ENCODE peak calls at places on chromosomes 13 and 19, in six cellular contexts. One of them, this sample, is unnamed.

GRCh38 chr19:8501968-8502367 is 472 bp downstream of the PRAM1 start:
- DNase-seq in IMR-90: no peak
- DNase-seq in PC-9: no peak
- DNase-seq in CD4-positive, alpha-beta T cell: no peak
- DNase-seq in foreskin keratinocyte: no peak
- DNase-seq in H1: no peak
- DNase-seq in this sample: no peak

GRCh38 chr13:67156718-67157049 is 73.5 kb downstream of the PCDH9 start:
- DNase-seq in H1: peak
- DNase-seq in CD4-positive, alpha-beta T cell: no peak
- DNase-seq in PC-9: no peak
- DNase-seq in IMR-90: no peak
- DNase-seq in foreskin keratinocyte: no peak
- DNase-seq in this sample: no peak

GRCh38 chr19:1855828-1856255 is 7.5 kb downstream of the KLF16 start:
- DNase-seq in H1: no peak
- DNase-seq in CD4-positive, alpha-beta T cell: no peak
- DNase-seq in PC-9: no peak
- DNase-seq in foreskin keratinocyte: no peak
- DNase-seq in IMR-90: peak
- DNase-seq in this sample: no peak

GRCh38 chr19:17411801-17412200 is 6.4 kb upstream of the BST2 start:
- DNase-seq in CD4-positive, alpha-beta T cell: no peak
- DNase-seq in H1: no peak
- DNase-seq in IMR-90: no peak
- DNase-seq in PC-9: no peak
- DNase-seq in foreskin keratinocyte: no peak
- DNase-seq in this sample: no peak

GRCh38 chr13:98506343-98507059 is 70.4 kb downstream of the STK24 start:
- DNase-seq in foreskin keratinocyte: no peak
- DNase-seq in PC-9: no peak
- DNase-seq in CD4-positive, alpha-beta T cell: no peak
- DNase-seq in IMR-90: no peak
- DNase-seq in H1: no peak
- DNase-seq in this sample: peak

GRCh38 chr13:59120297-59120843 is 1043.4 kb downstream of the DIAPH3 start:
- DNase-seq in H1: no peak
- DNase-seq in foreskin keratinocyte: no peak
- DNase-seq in IMR-90: peak
- DNase-seq in PC-9: no peak
- DNase-seq in CD4-positive, alpha-beta T cell: no peak
- DNase-seq in this sample: no peak

GRCh38 chr19:7904074-7905020 is 670 bp downstream of the MAP2K7 start:
- DNase-seq in foreskin keratinocyte: no peak
- DNase-seq in IMR-90: no peak
- DNase-seq in PC-9: no peak
- DNase-seq in CD4-positive, alpha-beta T cell: peak
- DNase-seq in H1: no peak
- DNase-seq in this sample: peak

GRCh38 chr13:77699059-77699680 is 1.7 kb downstream of the SLAIN1 start:
- DNase-seq in CD4-positive, alpha-beta T cell: no peak
- DNase-seq in IMR-90: no peak
- DNase-seq in H1: no peak
- DNase-seq in foreskin keratinocyte: no peak
- DNase-seq in PC-9: no peak
- DNase-seq in this sample: no peak

GRCh38 chr13:21360463-21360862 is 98.6 kb downstream of the ZDHHC20 start:
- DNase-seq in H1: peak
- DNase-seq in foreskin keratinocyte: no peak
- DNase-seq in CD4-positive, alpha-beta T cell: no peak
- DNase-seq in IMR-90: no peak
- DNase-seq in PC-9: no peak
- DNase-seq in this sample: peak

GRCh38 chr19:54905908-54906511 is at the start of gene NCR1:
- DNase-seq in IMR-90: no peak
- DNase-seq in CD4-positive, alpha-beta T cell: no peak
- DNase-seq in foreskin keratinocyte: no peak
- DNase-seq in H1: no peak
- DNase-seq in PC-9: no peak
- DNase-seq in this sample: no peak

GRCh38 chr19:34075661-34076091 is 96.6 kb upstream of the LSM14A start:
- DNase-seq in CD4-positive, alpha-beta T cell: no peak
- DNase-seq in foreskin keratinocyte: no peak
- DNase-seq in PC-9: no peak
- DNase-seq in H1: no peak
- DNase-seq in IMR-90: no peak
- DNase-seq in this sample: no peak

GRCh38 chr19:43644181-43644580 is 4.5 kb upstream of the CADM4 start:
- DNase-seq in H1: no peak
- DNase-seq in CD4-positive, alpha-beta T cell: no peak
- DNase-seq in foreskin keratinocyte: no peak
- DNase-seq in PC-9: no peak
- DNase-seq in IMR-90: no peak
- DNase-seq in this sample: no peak

GRCh38 chr19:7393934-7394508 is 45.3 kb downstream of the ARHGEF18 start:
- DNase-seq in foreskin keratinocyte: no peak
- DNase-seq in CD4-positive, alpha-beta T cell: no peak
- DNase-seq in PC-9: peak
- DNase-seq in H1: no peak
- DNase-seq in IMR-90: no peak
- DNase-seq in this sample: no peak

GRCh38 chr13:47279956-47280355 is 383.1 kb upstream of the HTR2A start:
- DNase-seq in PC-9: no peak
- DNase-seq in CD4-positive, alpha-beta T cell: no peak
- DNase-seq in foreskin keratinocyte: no peak
- DNase-seq in H1: no peak
- DNase-seq in IMR-90: no peak
- DNase-seq in this sample: no peak

GRCh38 chr19:35038623-35039512 is 2.7 kb upstream of the HPN start:
- DNase-seq in IMR-90: no peak
- DNase-seq in CD4-positive, alpha-beta T cell: no peak
- DNase-seq in H1: no peak
- DNase-seq in PC-9: no peak
- DNase-seq in foreskin keratinocyte: no peak
- DNase-seq in this sample: no peak

GRCh38 chr19:39416626-39417120 is 4.2 kb downstream of the PLEKHG2 start:
- DNase-seq in CD4-positive, alpha-beta T cell: no peak
- DNase-seq in IMR-90: no peak
- DNase-seq in foreskin keratinocyte: no peak
- DNase-seq in PC-9: peak
- DNase-seq in H1: peak
- DNase-seq in this sample: no peak

GRCh38 chr13:108734676-108735075 is 105.3 kb downstream of the MYO16 start:
- DNase-seq in PC-9: no peak
- DNase-seq in CD4-positive, alpha-beta T cell: no peak
- DNase-seq in IMR-90: no peak
- DNase-seq in H1: peak
- DNase-seq in foreskin keratinocyte: no peak
- DNase-seq in this sample: no peak

GRCh38 chr19:46634045-46634655 is 1.9 kb downstream of the GNG8 start:
- DNase-seq in H1: peak
- DNase-seq in IMR-90: peak
- DNase-seq in foreskin keratinocyte: peak
- DNase-seq in CD4-positive, alpha-beta T cell: peak
- DNase-seq in PC-9: peak
- DNase-seq in this sample: peak

GRCh38 chr19:47618771-47619170 is 9.8 kb downstream of the BICRA start:
- DNase-seq in CD4-positive, alpha-beta T cell: no peak
- DNase-seq in H1: no peak
- DNase-seq in PC-9: no peak
- DNase-seq in IMR-90: peak
- DNase-seq in foreskin keratinocyte: no peak
- DNase-seq in this sample: no peak

GRCh38 chr13:30616927-30617314 is 799 bp upstream of the USPL1 start:
- DNase-seq in PC-9: peak
- DNase-seq in CD4-positive, alpha-beta T cell: peak
- DNase-seq in IMR-90: peak
- DNase-seq in H1: no peak
- DNase-seq in foreskin keratinocyte: peak
- DNase-seq in this sample: no peak

GRCh38 chr13:30618186-30618937 is 642 bp downstream of the USPL1 start:
- DNase-seq in foreskin keratinocyte: no peak
- DNase-seq in IMR-90: no peak
- DNase-seq in CD4-positive, alpha-beta T cell: peak
- DNase-seq in PC-9: no peak
- DNase-seq in H1: no peak
- DNase-seq in this sample: no peak

GRCh38 chr13:30618938-30619289 is 1.2 kb downstream of the USPL1 start:
- DNase-seq in foreskin keratinocyte: no peak
- DNase-seq in PC-9: no peak
- DNase-seq in H1: no peak
- DNase-seq in IMR-90: no peak
- DNase-seq in CD4-positive, alpha-beta T cell: no peak
- DNase-seq in this sample: no peak

GRCh38 chr13:30615851-30616311 is 1.8 kb upstream of the USPL1 start:
- DNase-seq in CD4-positive, alpha-beta T cell: no peak
- DNase-seq in foreskin keratinocyte: peak
- DNase-seq in PC-9: no peak
- DNase-seq in H1: no peak
- DNase-seq in IMR-90: peak
- DNase-seq in this sample: no peak

DNA sequence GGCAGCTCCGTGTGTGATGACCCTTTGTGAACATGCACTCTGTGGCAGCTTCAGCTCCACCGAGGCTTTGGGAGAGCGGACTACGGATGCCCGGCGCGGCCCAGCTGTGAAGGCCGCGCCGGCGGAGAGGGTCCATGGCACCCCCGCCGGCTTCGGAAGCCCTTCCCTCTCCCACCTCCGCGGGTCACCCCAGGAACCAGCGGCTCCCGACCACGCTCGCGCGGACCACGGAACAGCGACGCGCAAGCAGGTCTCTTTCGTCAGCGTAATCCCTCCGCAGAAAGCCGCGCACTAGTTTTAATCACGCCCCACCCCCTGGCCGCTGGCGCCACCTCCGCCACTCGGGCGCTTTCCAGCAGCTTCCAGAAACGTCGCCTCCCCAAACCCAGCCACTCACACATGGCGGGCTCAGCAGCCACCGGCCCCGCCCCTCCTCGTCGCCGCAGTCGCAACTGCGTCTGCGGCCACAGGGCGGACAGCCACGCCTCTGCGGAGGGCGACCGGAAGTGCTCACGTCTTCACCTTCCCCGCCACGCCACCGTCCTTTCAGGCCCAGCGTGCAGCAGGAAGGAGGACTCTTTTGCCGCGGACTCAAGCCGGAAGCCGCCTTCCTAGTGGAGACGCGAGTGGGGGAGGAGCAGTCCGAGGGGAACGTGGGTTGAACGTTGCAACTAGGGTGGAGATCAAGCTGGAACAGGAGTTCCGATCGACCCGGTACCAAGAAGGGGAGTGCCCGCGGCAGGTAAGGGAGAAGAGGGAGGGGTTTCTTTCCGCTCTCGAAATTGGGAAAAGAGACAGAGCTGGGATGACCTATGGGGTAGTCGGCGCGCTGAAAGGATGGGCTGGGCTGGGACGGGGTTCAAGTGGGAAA is at the start of gene USPL1:
- DNase-seq in IMR-90: peak
- DNase-seq in CD4-positive, alpha-beta T cell: peak
- DNase-seq in foreskin keratinocyte: peak
- DNase-seq in H1: peak
- DNase-seq in PC-9: peak
- DNase-seq in this sample: peak
- TF ChIP-seq CTCF in IMR-90: peak
- TF ChIP-seq CTCF in CD4-positive, alpha-beta T cell: no peak
- TF ChIP-seq CTCF in foreskin keratinocyte: peak
- TF ChIP-seq CTCF in H1: peak
- TF ChIP-seq CTCF in PC-9: no peak
- TF ChIP-seq CTCF in this sample: peak

GRCh38 chr13:110618167-110618566 is 2.8 kb downstream of the NAXD start:
- DNase-seq in IMR-90: no peak
- DNase-seq in PC-9: no peak
- DNase-seq in H1: no peak
- DNase-seq in CD4-positive, alpha-beta T cell: no peak
- DNase-seq in foreskin keratinocyte: no peak
- DNase-seq in this sample: no peak
- TF ChIP-seq CTCF in IMR-90: no peak
- TF ChIP-seq CTCF in PC-9: no peak
- TF ChIP-seq CTCF in H1: no peak
- TF ChIP-seq CTCF in CD4-positive, alpha-beta T cell: no peak
- TF ChIP-seq CTCF in foreskin keratinocyte: no peak
- TF ChIP-seq CTCF in this sample: no peak

GRCh38 chr13:60755380-60756163 is 358.6 kb downstream of the TDRD3 start:
- DNase-seq in IMR-90: no peak
- DNase-seq in CD4-positive, alpha-beta T cell: no peak
- DNase-seq in foreskin keratinocyte: no peak
- DNase-seq in PC-9: no peak
- DNase-seq in H1: no peak
- DNase-seq in this sample: no peak
- TF ChIP-seq CTCF in IMR-90: no peak
- TF ChIP-seq CTCF in CD4-positive, alpha-beta T cell: no peak
- TF ChIP-seq CTCF in foreskin keratinocyte: peak
- TF ChIP-seq CTCF in PC-9: no peak
- TF ChIP-seq CTCF in H1: peak
- TF ChIP-seq CTCF in this sample: no peak

GRCh38 chr19:15846923-15847322 is 31.5 kb upstream of the OR10H1 start:
- DNase-seq in foreskin keratinocyte: no peak
- DNase-seq in CD4-positive, alpha-beta T cell: no peak
- DNase-seq in PC-9: no peak
- DNase-seq in IMR-90: no peak
- DNase-seq in H1: no peak
- DNase-seq in this sample: no peak

GRCh38 chr19:15836595-15837398 is 21.3 kb upstream of the OR10H1 start:
- DNase-seq in H1: no peak
- DNase-seq in CD4-positive, alpha-beta T cell: peak
- DNase-seq in foreskin keratinocyte: peak
- DNase-seq in PC-9: peak
- DNase-seq in IMR-90: peak
- DNase-seq in this sample: peak

GRCh38 chr19:15840833-15841232 is 25.4 kb upstream of the OR10H1 start:
- DNase-seq in IMR-90: no peak
- DNase-seq in PC-9: no peak
- DNase-seq in foreskin keratinocyte: no peak
- DNase-seq in CD4-positive, alpha-beta T cell: no peak
- DNase-seq in H1: no peak
- DNase-seq in this sample: no peak

GRCh38 chr19:15843186-15843585 is 27.7 kb upstream of the OR10H1 start:
- DNase-seq in foreskin keratinocyte: no peak
- DNase-seq in CD4-positive, alpha-beta T cell: no peak
- DNase-seq in H1: no peak
- DNase-seq in PC-9: no peak
- DNase-seq in IMR-90: no peak
- DNase-seq in this sample: no peak

DNA sequence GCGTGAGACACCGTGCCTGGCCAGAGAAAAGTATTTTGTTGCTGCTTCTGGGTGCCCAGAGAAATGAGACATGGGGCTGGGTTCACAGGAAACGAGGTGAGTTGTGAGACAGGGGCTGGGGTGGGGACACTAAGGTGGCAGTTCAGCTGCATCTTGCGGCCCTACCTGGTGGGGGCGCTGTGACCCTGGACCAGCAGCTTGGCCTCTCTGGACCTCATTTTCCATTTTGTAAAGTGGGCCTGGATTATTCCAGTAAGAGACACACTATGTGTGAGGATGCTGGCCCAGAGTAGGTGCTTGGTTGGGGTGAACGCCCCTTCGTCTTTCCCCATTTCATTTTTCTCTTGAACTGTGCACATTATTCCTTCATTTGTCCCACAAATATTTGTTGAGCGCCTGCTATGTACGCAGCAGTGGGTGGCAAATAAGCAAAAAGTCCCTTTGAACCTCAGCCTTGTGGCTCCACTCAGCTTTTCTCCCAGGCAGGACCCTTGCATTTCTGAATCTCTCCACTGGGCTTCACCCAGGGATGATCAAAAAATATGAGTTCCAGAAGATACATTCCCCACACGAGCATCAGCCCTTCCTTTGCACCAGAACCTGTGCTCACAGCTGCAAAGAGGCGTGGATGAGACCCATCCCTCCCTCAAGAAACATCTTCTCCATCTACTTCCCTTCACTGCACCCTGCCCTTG is 26.6 kb upstream of the OR10H1 start:
- DNase-seq in PC-9: no peak
- DNase-seq in IMR-90: no peak
- DNase-seq in foreskin keratinocyte: no peak
- DNase-seq in CD4-positive, alpha-beta T cell: no peak
- DNase-seq in H1: no peak
- DNase-seq in this sample: no peak
- TF ChIP-seq CTCF in PC-9: peak
- TF ChIP-seq CTCF in IMR-90: no peak
- TF ChIP-seq CTCF in foreskin keratinocyte: peak
- TF ChIP-seq CTCF in CD4-positive, alpha-beta T cell: no peak
- TF ChIP-seq CTCF in H1: no peak
- TF ChIP-seq CTCF in this sample: peak